ENCODE peak calls at places on chromosomes 4 and X, in eight cellular contexts. Q is activated naive CD8-positive, alpha-beta T cell treated with anti-CD3 and anti-CD28 coated beads, Interleukin-2, amount 50 U/mL, for 24 hours; A is gastroesophageal sphincter; L is stimulated activated naive CD8-positive, alpha-beta T cell treated with anti-CD3 and anti-CD28 coated beads, Interleukin-15, amount 100 ng/mL, for 72 hours; O is foreskin keratinocyte; U is activated CD8-positive, alpha-beta memory T cell treated with anti-CD3 and anti-CD28 coated beads, Interleukin-2, amount 10 ng/mL, durations not matched to agents 7 days and 5 days; S is naive thymus-derived CD4-positive, alpha-beta T cell; W is lower lobe of right lung. X is an unnamed sample.

GRCh38 chr4:148162554-148162953 is 279.7 kb downstream of the NR3C2 start:
- ATAC-seq in Q (no peak), A (no peak), L (no peak), O (peak), U (no peak), S (no peak), W (no peak), X (no peak)

GRCh38 chr4:3514806-3515421 is 17.3 kb downstream of the LRPAP1 start:
- ATAC-seq in Q (no peak), A (no peak), L (no peak), O (no peak), U (no peak), S (no peak), W (no peak), X (no peak)

GRCh38 chrX:48891402-48892288 is 5.9 kb downstream of the TIMM17B start:
- ATAC-seq in Q (peak), A (peak), L (peak), O (peak), U (peak), S (peak), W (peak), X (peak)

GRCh38 chrX:129663171-129663570 is 8.4 kb upstream of the APLN start:
- ATAC-seq in Q (no peak), A (no peak), L (no peak), O (no peak), U (no peak), S (no peak), W (no peak), X (no peak)

GRCh38 chr4:119729815-119730643 is 101.4 kb upstream of the PDE5A start:
- ATAC-seq in Q (no peak), A (no peak), L (no peak), O (no peak), U (no peak), S (no peak), W (no peak), X (no peak)

GRCh38 chrX:19133784-19134183 is 11.5 kb upstream of the ADGRG2 start:
- ATAC-seq in Q (no peak), A (no peak), L (no peak), O (no peak), U (no peak), S (no peak), W (no peak), X (no peak)

GRCh38 chrX:97363843-97364242 is 480.1 kb downstream of the RPA4 start:
- ATAC-seq in Q (no peak), A (no peak), L (no peak), O (no peak), U (no peak), S (no peak), W (no peak), X (no peak)

GRCh38 chrX:79146552-79147390 is 2.3 kb downstream of the GPR174 start:
- ATAC-seq in Q (peak), A (no peak), L (peak), O (no peak), U (peak), S (peak), W (no peak), X (peak)

GRCh38 chr4:146638801-146639351 is at the start of gene POU4F2:
- ATAC-seq in Q (peak), A (no peak), L (peak), O (peak), U (peak), S (no peak), W (no peak), X (no peak)

GRCh38 chr4:169492436-169493163 is 119.8 kb downstream of the NEK1 start:
- ATAC-seq in Q (no peak), A (no peak), L (peak), O (peak), U (peak), S (peak), W (peak), X (peak)

GRCh38 chr4:77821775-77822174 is 2.6 kb upstream of the CNOT6L start:
- ATAC-seq in Q (peak), A (no peak), L (peak), O (no peak), U (peak), S (peak), W (no peak), X (peak)

GRCh38 chrX:68846536-68846935 is 17.7 kb downstream of the EFNB1 start:
- ATAC-seq in Q (no peak), A (no peak), L (no peak), O (no peak), U (no peak), S (no peak), W (no peak), X (no peak)

GRCh38 chr4:155679343-155679742 is 12.7 kb downstream of the GUCY1A1 start:
- ATAC-seq in Q (no peak), A (no peak), L (no peak), O (no peak), U (no peak), S (peak), W (peak), X (no peak)

GRCh38 chr4:114563536-114564315 is 34.9 kb upstream of the UGT8 start:
- ATAC-seq in Q (no peak), A (no peak), L (no peak), O (no peak), U (no peak), S (no peak), W (no peak), X (no peak)

GRCh38 chr4:140144937-140145336 is 9.0 kb downstream of the MAML3 start:
- ATAC-seq in Q (no peak), A (no peak), L (no peak), O (no peak), U (no peak), S (no peak), W (no peak), X (no peak)

GRCh38 chr4:26729547-26729946 is 131.1 kb upstream of the STIM2 start:
- ATAC-seq in Q (no peak), A (no peak), L (no peak), O (no peak), U (no peak), S (no peak), W (no peak), X (no peak)

GRCh38 chrX:71935542-71935941 is 24.9 kb downstream of the NHSL2 start:
- ATAC-seq in Q (no peak), A (peak), L (no peak), O (no peak), U (no peak), S (no peak), W (peak), X (no peak)

GRCh38 chr4:121072836-121073362 is 564 bp upstream of the NDNF start:
- ATAC-seq in Q (no peak), A (no peak), L (peak), O (no peak), U (no peak), S (peak), W (peak), X (peak)

GRCh38 chrX:81121513-81122363 is 80.0 kb downstream of the HMGN5 start:
- ATAC-seq in Q (peak), A (peak), L (peak), O (peak), U (peak), S (peak), W (peak), X (peak)

GRCh38 chrX:13427441-13428054 is 107.7 kb upstream of the ATXN3L start:
- ATAC-seq in Q (no peak), A (no peak), L (no peak), O (peak), U (no peak), S (no peak), W (no peak), X (no peak)

GRCh38 chrX:3788494-3789233 is 75.2 kb upstream of the PRKX start:
- ATAC-seq in Q (no peak), A (no peak), L (peak), O (no peak), U (no peak), S (no peak), W (no peak), X (no peak)

GRCh38 chrX:110008001-110008635 is 5.2 kb downstream of the TMEM164 start:
- ATAC-seq in Q (no peak), A (no peak), L (no peak), O (no peak), U (no peak), S (no peak), W (no peak), X (no peak)

GRCh38 chrX:32392655-32393054 is 818.7 kb downstream of the DMD start:
- ATAC-seq in Q (no peak), A (no peak), L (no peak), O (no peak), U (no peak), S (no peak), W (no peak), X (no peak)

GRCh38 chr4:153341575-153342090 is 2.9 kb upstream of the MND1 start:
- ATAC-seq in Q (no peak), A (no peak), L (no peak), O (peak), U (no peak), S (no peak), W (no peak), X (no peak)

GRCh38 chr4:39642885-39643550 is 4.4 kb upstream of the SMIM14 start:
- ATAC-seq in Q (no peak), A (no peak), L (no peak), O (no peak), U (no peak), S (no peak), W (no peak), X (no peak)

GRCh38 chr4:148674891-148675290 is 232.7 kb upstream of the NR3C2 start:
- ATAC-seq in Q (no peak), A (no peak), L (no peak), O (no peak), U (no peak), S (no peak), W (no peak), X (no peak)

GRCh38 chr4:10584042-10584441 is 100.5 kb downstream of the CLNK start:
- ATAC-seq in Q (no peak), A (peak), L (no peak), O (peak), U (no peak), S (no peak), W (peak), X (no peak)

GRCh38 chrX:65866762-65867161 is 173.1 kb downstream of the VSIG4 start:
- ATAC-seq in Q (no peak), A (no peak), L (no peak), O (no peak), U (no peak), S (no peak), W (no peak), X (no peak)

GRCh38 chr4:131316086-131316485 is 1833.0 kb upstream of the PCDH10 start:
- ATAC-seq in Q (no peak), A (no peak), L (no peak), O (no peak), U (no peak), S (no peak), W (no peak), X (no peak)

GRCh38 chr4:119785963-119786362 is 157.4 kb upstream of the PDE5A start:
- ATAC-seq in Q (no peak), A (no peak), L (no peak), O (no peak), U (no peak), S (no peak), W (no peak), X (no peak)

GRCh38 chrX:39895228-39896110 is 202.3 kb downstream of the BCOR start:
- ATAC-seq in Q (no peak), A (no peak), L (no peak), O (no peak), U (no peak), S (no peak), W (no peak), X (no peak)

GRCh38 chr4:80195441-80196139 is 1.7 kb upstream of the PRDM8 start:
- ATAC-seq in Q (no peak), A (no peak), L (no peak), O (no peak), U (no peak), S (no peak), W (peak), X (peak)

GRCh38 chr4:107800686-107801085 is 24.0 kb upstream of the SGMS2 start:
- ATAC-seq in Q (no peak), A (peak), L (no peak), O (no peak), U (no peak), S (peak), W (peak), X (no peak)

GRCh38 chrX:123425904-123426303 is 241.8 kb downstream of the GRIA3 start:
- ATAC-seq in Q (no peak), A (no peak), L (no peak), O (no peak), U (no peak), S (no peak), W (peak), X (no peak)